ENCODE peak calls at places on chromosomes 2 and 18, in five cellular contexts. D is MV-4-11, Q is ACHN, Y is AG09309, T is skeletal muscle cell. G is an unnamed sample.

GRCh38 chr2:147790580-147790979 is 54.2 kb upstream of the ACVR2A start:
- DNase-seq in T (no peak), Y (no peak), D (no peak), Q (no peak), G (no peak)

GRCh38 chr2:229780856-229781773 is 66.8 kb upstream of the DNER start:
- DNase-seq in T (peak), Y (no peak), D (peak), Q (peak), G (peak)

GRCh38 chr18:23560186-23560585 is 26.1 kb downstream of the NPC1 start:
- DNase-seq in Q (no peak), D (no peak), T (no peak), Y (no peak), G (no peak)

GRCh38 chr2:101560780-101561315 is 85.9 kb upstream of the RFX8 start:
- DNase-seq in Q (no peak), T (no peak), Y (no peak), D (peak), G (peak)

GRCh38 chr18:79935499-79935898 is 16.0 kb downstream of the SLC66A2 start:
- DNase-seq in T (no peak), Y (no peak), Q (no peak), D (no peak), G (no peak)

GRCh38 chr2:1173528-1173927 is 222.9 kb downstream of the SNTG2 start:
- DNase-seq in D (no peak), Y (no peak), T (no peak), Q (no peak), G (no peak)

GRCh38 chr2:61017556-61018318 is at the start of the genes PEX13 and PUS10:
- DNase-seq in Y (no peak), D (peak), T (peak), Q (peak), G (peak)

GRCh38 chr18:3481696-3482210 is 31.8 kb downstream of the TGIF1 start:
- DNase-seq in T (no peak), Y (no peak), Q (peak), D (peak), G (peak)

GRCh38 chr2:146661494-146662096 is 1183.2 kb upstream of the ACVR2A start:
- DNase-seq in Q (peak), D (no peak), Y (peak), T (peak), G (peak)

G was measured in AML-193.